ENCODE peak calls at places on chromosomes 5 and 9, in four cellular contexts. One of them, this sample, is unnamed.

GRCh38 chr5:158287643-158288228 is 428.8 kb upstream of the CLINT1 start:
- DNase-seq in NCI-H1417: no peak
- DNase-seq in cardiac fibroblast: peak
- DNase-seq in CD4-positive, alpha-beta T cell: no peak
- DNase-seq in this sample: no peak

GRCh38 chr5:42483472-42484154 is 60.4 kb downstream of the GHR start:
- DNase-seq in NCI-H1417: no peak
- DNase-seq in cardiac fibroblast: peak
- DNase-seq in CD4-positive, alpha-beta T cell: no peak
- DNase-seq in this sample: no peak

GRCh38 chr5:68290260-68290674 is 74.7 kb downstream of the PIK3R1 start:
- DNase-seq in NCI-H1417: no peak
- DNase-seq in cardiac fibroblast: peak
- DNase-seq in CD4-positive, alpha-beta T cell: no peak
- DNase-seq in this sample: no peak

GRCh38 chr5:39072915-39073758 is 1.1 kb downstream of the RICTOR start:
- DNase-seq in NCI-H1417: no peak
- DNase-seq in cardiac fibroblast: peak
- DNase-seq in CD4-positive, alpha-beta T cell: peak
- DNase-seq in this sample: peak

GRCh38 chr5:157977957-157978505 is 119.1 kb upstream of the CLINT1 start:
- DNase-seq in NCI-H1417: no peak
- DNase-seq in cardiac fibroblast: no peak
- DNase-seq in CD4-positive, alpha-beta T cell: no peak
- DNase-seq in this sample: no peak

GRCh38 chr5:179142434-179143198 is 82.4 kb downstream of the ZNF354C start:
- DNase-seq in NCI-H1417: no peak
- DNase-seq in cardiac fibroblast: peak
- DNase-seq in CD4-positive, alpha-beta T cell: no peak
- DNase-seq in this sample: no peak

GRCh38 chr5:146574713-146575112 is 58.7 kb upstream of the GPR151 start:
- DNase-seq in NCI-H1417: no peak
- DNase-seq in cardiac fibroblast: no peak
- DNase-seq in CD4-positive, alpha-beta T cell: no peak
- DNase-seq in this sample: no peak

GRCh38 chr9:93644397-93645088 is 68.2 kb downstream of the PHF2 start:
- DNase-seq in NCI-H1417: no peak
- DNase-seq in cardiac fibroblast: no peak
- DNase-seq in CD4-positive, alpha-beta T cell: no peak
- DNase-seq in this sample: no peak

GRCh38 chr9:120877276-120878034 is 467 bp upstream of the PHF19 start:
- DNase-seq in NCI-H1417: peak
- DNase-seq in cardiac fibroblast: peak
- DNase-seq in CD4-positive, alpha-beta T cell: peak
- DNase-seq in this sample: peak

GRCh38 chr5:41747291-41747690 is 122.9 kb downstream of the OXCT1 start:
- DNase-seq in NCI-H1417: peak
- DNase-seq in cardiac fibroblast: peak
- DNase-seq in CD4-positive, alpha-beta T cell: no peak
- DNase-seq in this sample: peak

GRCh38 chr5:143244990-143245389 is 158.5 kb downstream of the NR3C1 start:
- DNase-seq in NCI-H1417: no peak
- DNase-seq in cardiac fibroblast: peak
- DNase-seq in CD4-positive, alpha-beta T cell: no peak
- DNase-seq in this sample: no peak

GRCh38 chr5:159104759-159105317 is 5.1 kb upstream of the EBF1 start:
- DNase-seq in NCI-H1417: no peak
- DNase-seq in cardiac fibroblast: no peak
- DNase-seq in CD4-positive, alpha-beta T cell: no peak
- DNase-seq in this sample: no peak

GRCh38 chr5:180494510-180495181 is 467 bp downstream of the CNOT6 start:
- DNase-seq in NCI-H1417: no peak
- DNase-seq in cardiac fibroblast: no peak
- DNase-seq in CD4-positive, alpha-beta T cell: peak
- DNase-seq in this sample: peak

GRCh38 chr9:114026335-114026734 is 51.8 kb downstream of the AMBP start:
- DNase-seq in NCI-H1417: no peak
- DNase-seq in cardiac fibroblast: no peak
- DNase-seq in CD4-positive, alpha-beta T cell: no peak
- DNase-seq in this sample: no peak